ENCODE peak calls at places on chromosome 9, in four cellular contexts. P is lung, M is fibroblast of lung, Y is transverse colon. B is an unnamed sample.

GRCh38 chr9:114238919-114239879 is 83.7 kb upstream of the ORM1 start:
- DNase-seq in P (no peak), M (peak; percentile 85), Y (no peak), B (peak; percentile 66)

GRCh38 chr9:128818839-128819715 is 777 bp downstream of the ENDOG start:
- DNase-seq in P (no peak), Y (peak; percentile 43), M (no peak), B (no peak)

GRCh38 chr9:1458503-1458902 is 408.3 kb downstream of the DMRT2 start:
- DNase-seq in M (peak; percentile 56), Y (no peak), P (no peak), B (peak; percentile 25)

GRCh38 chr9:121662896-121663580 is 11.6 kb downstream of the DAB2IP start:
- DNase-seq in Y (no peak), P (no peak), M (peak; percentile 45), B (no peak)

GRCh38 chr9:61670616-61671015 is 480.8 kb downstream of the SPATA31A7 start:
- DNase-seq in Y (peak; percentile 2), P (no peak), M (no peak), B (no peak)

GRCh38 chr9:5633243-5633642 is 4.3 kb downstream of the RIC1 start:
- DNase-seq in P (no peak), M (peak; percentile 74), Y (no peak), B (peak; percentile 36)

GRCh38 chr9:125396799-125397198 is 135.2 kb downstream of the GAPVD1 start:
- DNase-seq in M (no peak), Y (no peak), P (no peak), B (no peak)

GRCh38 chr9:129823163-129823933 is 588 bp downstream of the TOR1A start:
- DNase-seq in M (peak; percentile 52), Y (no peak), P (no peak), B (no peak)

GRCh38 chr9:37700900-37701299 is 50.1 kb downstream of the FRMPD1 start:
- DNase-seq in Y (no peak), M (no peak), P (no peak), B (no peak)

GRCh38 chr9:114779352-114779845 is 26.4 kb downstream of the TNFSF15 start:
- DNase-seq in P (peak; percentile 89), M (peak; percentile 46), Y (peak; percentile 94), B (no peak)

GRCh38 chr9:115694014-115694413 is 459.6 kb upstream of the PAPPA start:
- DNase-seq in Y (peak; percentile 8), P (no peak), M (peak; percentile 85), B (peak; percentile 88)

GRCh38 chr9:95491543-95492330 is 25.0 kb downstream of the PTCH1 start:
- DNase-seq in M (no peak), Y (no peak), P (no peak), B (no peak)

GRCh38 chr9:91024841-91025240 is 223.2 kb downstream of the SYK start:
- DNase-seq in P (no peak), M (no peak), Y (no peak), B (no peak)

GRCh38 chr9:107043886-107044285 is 180.9 kb downstream of the ZNF462 start:
- DNase-seq in Y (no peak), M (peak; percentile 18), P (no peak), B (no peak)

GRCh38 chr9:70701163-70701562 is 286.7 kb upstream of the KLF9 start:
- DNase-seq in M (no peak), P (no peak), Y (no peak), B (no peak)

GRCh38 chr9:128203024-128203841 is at the start of gene DNM1:
- DNase-seq in P (peak; percentile 40), Y (peak; percentile 62), M (peak; percentile 45), B (no peak)

GRCh38 chr9:71646131-71646530 is 122.2 kb downstream of the CEMIP2 start:
- DNase-seq in M (no peak), P (no peak), Y (no peak), B (no peak)

GRCh38 chr9:37531699-37532098 is 44.5 kb downstream of the FBXO10 start:
- DNase-seq in M (no peak), P (no peak), Y (peak; percentile 56), B (no peak)

GRCh38 chr9:29203216-29203930 is 1630.1 kb upstream of the C9orf72 start:
- DNase-seq in Y (no peak), M (no peak), P (no peak), B (no peak)

GRCh38 chr9:11235061-11235460 is 622.3 kb upstream of the PTPRD start:
- DNase-seq in M (no peak), Y (no peak), P (no peak), B (no peak)

GRCh38 chr9:112032733-112033132 is 136.1 kb downstream of the UGCG start:
- DNase-seq in Y (no peak), P (no peak), M (peak; percentile 75), B (no peak)

GRCh38 chr9:111297061-111297824 is 32.8 kb downstream of the OR2K2 start:
- DNase-seq in Y (no peak), P (no peak), M (peak; percentile 45), B (no peak)

GRCh38 chr9:100219347-100219746 is 120.3 kb downstream of the INVS start:
- DNase-seq in Y (no peak), M (no peak), P (no peak), B (no peak)

GRCh38 chr9:81318571-81318970 is 370.8 kb downstream of the TLE1 start:
- DNase-seq in M (peak; percentile 78), P (no peak), Y (no peak), B (peak; percentile 32)

GRCh38 chr9:101311759-101312420 is 72.9 kb downstream of the BAAT start:
- DNase-seq in Y (no peak), P (no peak), M (peak; percentile 68), B (peak; percentile 60)

GRCh38 chr9:127074561-127075548 is 47.6 kb downstream of the ANGPTL2 start:
- DNase-seq in P (no peak), Y (no peak), M (no peak), B (no peak)

GRCh38 chr9:79902937-79903600 is 331.3 kb downstream of the TLE4 start:
- DNase-seq in M (peak; percentile 30), Y (no peak), P (no peak), B (no peak)

GRCh38 chr9:112046181-112046580 is 128.9 kb downstream of the SUSD1 start:
- DNase-seq in M (peak; percentile 85), Y (no peak), P (no peak), B (no peak)

GRCh38 chr9:125966456-125966855 is 219.3 kb downstream of the PBX3 start:
- DNase-seq in M (no peak), P (no peak), Y (no peak), B (no peak)

GRCh38 chr9:20552874-20553624 is 69.2 kb downstream of the MLLT3 start:
- DNase-seq in Y (no peak), P (no peak), M (peak; percentile 62), B (no peak)

GRCh38 chr9:115642285-115642684 is 511.3 kb upstream of the PAPPA start:
- DNase-seq in P (no peak), Y (no peak), M (no peak), B (no peak)

GRCh38 chr9:13726746-13727145 is 447.3 kb upstream of the MPDZ start:
- DNase-seq in Y (no peak), M (no peak), P (no peak), B (no peak)
- H3K27ac ChIP-seq in Y (no peak overlapping the region), M (no peak overlapping the region), P (no peak overlapping the region), B (no peak overlapping the region)

DNA sequence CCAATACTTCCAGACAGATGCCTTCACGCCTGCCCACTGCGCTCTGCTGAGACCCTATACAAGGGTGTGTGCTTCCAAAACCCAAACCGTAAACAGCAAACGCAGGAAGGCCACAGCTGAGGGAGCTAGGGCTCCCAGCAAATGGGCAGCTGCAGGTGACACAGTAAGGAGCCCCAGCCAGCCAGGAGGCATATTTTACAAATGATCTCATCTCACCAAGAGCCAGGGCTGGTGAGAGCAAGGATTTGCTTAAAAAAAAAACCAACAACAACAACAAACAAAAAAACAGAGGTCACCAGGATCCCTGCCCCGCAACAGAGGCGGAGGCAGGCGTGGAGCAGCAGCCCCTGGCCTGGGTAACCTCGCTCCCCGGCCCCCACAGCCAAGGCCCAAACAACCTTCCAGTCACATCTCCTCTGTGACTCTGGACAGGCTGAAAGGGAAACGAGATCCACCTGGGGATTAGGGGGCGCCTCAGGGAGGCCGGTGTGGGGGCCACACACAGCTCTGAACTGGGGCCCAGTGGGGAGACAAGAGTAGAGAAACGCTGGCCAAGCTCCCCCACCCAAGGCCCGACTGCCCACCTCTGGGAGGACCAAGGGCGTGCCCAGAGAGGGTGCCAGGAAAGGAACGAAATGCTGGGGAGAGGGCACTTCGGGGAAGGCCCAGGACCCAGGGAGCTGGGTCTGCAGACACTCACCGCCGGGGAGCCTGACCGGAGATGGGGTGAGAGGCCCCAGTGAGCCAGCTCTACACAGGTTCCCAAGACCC is 3.3 kb downstream of the NACC2 start:
- DNase-seq in P (no peak), M (peak; percentile 48), Y (no peak), B (no peak)
- H3K4me3 ChIP-seq in P (no peak overlapping the region), M (no peak overlapping the region), Y (peak overlapping the region; percentile 16), B (no peak overlapping the region)

GRCh38 chr9:135910757-135911156 is 3.4 kb upstream of the CAMSAP1 start:
- DNase-seq in Y (no peak), M (no peak), P (no peak), B (no peak)
- H3K36me3 ChIP-seq in Y (no peaks in the 10 kb centered on the region), M (peaks cover 4% of the 10 kb centered on the region), P (peaks cover 11% of the 10 kb centered on the region), B (peaks cover 25% of the 10 kb centered on the region)

GRCh38 chr9:92181296-92181695 is 66.1 kb upstream of the SPTLC1 start:
- DNase-seq in P (no peak), M (no peak), Y (no peak), B (no peak)
- H3K27ac ChIP-seq in P (no peak overlapping the region), M (peak overlapping the region; percentile 11), Y (no peak overlapping the region), B (peak overlapping the region; percentile 9)

GRCh38 chr9:77820293-77820954 is 172.3 kb upstream of the GNA14 start:
- DNase-seq in P (no peak), M (peak; percentile 83), Y (no peak), B (peak; percentile 74)
- H3K4me3 ChIP-seq in P (no peak overlapping the region), M (no peak overlapping the region), Y (no peak overlapping the region), B (no peak overlapping the region)

GRCh38 chr9:131448818-131449217 is 53.9 kb upstream of the POMT1 start:
- DNase-seq in P (no peak), M (no peak), Y (no peak), B (no peak)

GRCh38 chr9:131447148-131447547 is 53.3 kb downstream of the PRRC2B start:
- DNase-seq in P (no peak), Y (no peak), M (peak; percentile 79), B (no peak)

GRCh38 chr9:131443648-131444047 is 49.8 kb downstream of the PRRC2B start:
- DNase-seq in Y (no peak), M (no peak), P (no peak), B (no peak)

GRCh38 chr9:131447600-131447999 is 53.7 kb downstream of the PRRC2B start:
- DNase-seq in M (no peak), P (no peak), Y (no peak), B (no peak)

DNA sequence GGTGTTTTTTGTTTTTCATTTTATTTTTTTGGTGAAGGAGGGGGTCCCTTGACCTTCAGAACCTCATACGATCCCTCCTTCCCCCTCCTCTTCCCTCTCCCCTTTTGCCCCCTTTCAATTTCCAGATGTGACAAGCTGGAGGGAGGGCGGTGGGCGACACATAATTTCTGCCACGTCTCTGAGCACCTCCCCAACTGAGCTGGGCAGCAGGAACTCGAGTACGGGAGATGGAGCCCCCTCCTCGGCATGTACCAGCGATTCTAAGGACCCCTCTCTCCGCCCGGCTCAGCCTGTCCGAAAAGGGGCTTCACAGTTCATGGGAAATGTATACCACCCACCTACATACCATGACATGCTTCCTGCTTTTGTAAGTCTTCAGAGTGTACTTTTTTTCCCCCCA is 52.4 kb downstream of the PRRC2B start:
- DNase-seq in P (no peak), M (no peak), Y (no peak), B (no peak)
- H3K36me3 ChIP-seq in P (peaks cover 45% of the 10 kb centered on the region), M (peaks cover 18% of the 10 kb centered on the region), Y (peaks cover 3% of the 10 kb centered on the region), B (peaks cover 86% of the 10 kb centered on the region)

B was measured in brain microvascular endothelial cell.